ENCODE peak calls at places on chromosomes 16 and 17, in eight cellular contexts. One of them, this sample, is unnamed. For H3K36me3, the result is how much of the 10 kb centered on the place peaks cover.

GRCh38 chr16:81583893-81584705 is 139.5 kb downstream of the CMIP start:
- DNase-seq in GM06990: no peak
- DNase-seq in PC-9: no peak
- DNase-seq in Peyer's patch: peak
- DNase-seq in SK-N-SH: no peak
- DNase-seq in CD8-positive, alpha-beta T cell: no peak
- DNase-seq in CD8-positive, alpha-beta memory T cell: no peak
- DNase-seq in MM.1S: no peak
- DNase-seq in this sample: no peak

GRCh38 chr16:28554634-28555423 is 1.1 kb downstream of the SGF29 start:
- DNase-seq in GM06990: no peak
- DNase-seq in PC-9: no peak
- DNase-seq in Peyer's patch: no peak
- DNase-seq in SK-N-SH: no peak
- DNase-seq in CD8-positive, alpha-beta T cell: no peak
- DNase-seq in CD8-positive, alpha-beta memory T cell: no peak
- DNase-seq in MM.1S: peak
- DNase-seq in this sample: no peak

GRCh38 chr16:77531741-77532140 is 96.9 kb upstream of the ADAMTS18 start:
- DNase-seq in GM06990: no peak
- DNase-seq in PC-9: no peak
- DNase-seq in Peyer's patch: no peak
- DNase-seq in SK-N-SH: no peak
- DNase-seq in CD8-positive, alpha-beta T cell: no peak
- DNase-seq in CD8-positive, alpha-beta memory T cell: no peak
- DNase-seq in MM.1S: no peak
- DNase-seq in this sample: no peak

GRCh38 chr16:29815032-29815721 is 775 bp upstream of the PAGR1 start:
- DNase-seq in GM06990: no peak
- DNase-seq in PC-9: no peak
- DNase-seq in Peyer's patch: peak
- DNase-seq in SK-N-SH: no peak
- DNase-seq in CD8-positive, alpha-beta T cell: peak
- DNase-seq in CD8-positive, alpha-beta memory T cell: no peak
- DNase-seq in MM.1S: no peak
- DNase-seq in this sample: no peak

GRCh38 chr17:27471321-27472269 is 15.3 kb downstream of the KSR1 start:
- DNase-seq in GM06990: peak
- DNase-seq in PC-9: peak
- DNase-seq in Peyer's patch: no peak
- DNase-seq in SK-N-SH: no peak
- DNase-seq in CD8-positive, alpha-beta T cell: peak
- DNase-seq in CD8-positive, alpha-beta memory T cell: peak
- DNase-seq in MM.1S: peak
- DNase-seq in this sample: peak

GRCh38 chr17:6508026-6508425 is 48.3 kb downstream of the PITPNM3 start:
- DNase-seq in GM06990: no peak
- DNase-seq in PC-9: no peak
- DNase-seq in Peyer's patch: no peak
- DNase-seq in SK-N-SH: no peak
- DNase-seq in CD8-positive, alpha-beta T cell: no peak
- DNase-seq in CD8-positive, alpha-beta memory T cell: no peak
- DNase-seq in MM.1S: no peak
- DNase-seq in this sample: no peak

GRCh38 chr16:11797957-11798299 is 870 bp upstream of the ZC3H7A start:
- DNase-seq in GM06990: no peak
- DNase-seq in PC-9: no peak
- DNase-seq in Peyer's patch: no peak
- DNase-seq in SK-N-SH: peak
- DNase-seq in CD8-positive, alpha-beta T cell: no peak
- DNase-seq in CD8-positive, alpha-beta memory T cell: no peak
- DNase-seq in MM.1S: peak
- DNase-seq in this sample: peak

GRCh38 chr17:58252141-58252540 is 13.8 kb downstream of the LPO start:
- DNase-seq in GM06990: no peak
- DNase-seq in PC-9: no peak
- DNase-seq in Peyer's patch: no peak
- DNase-seq in SK-N-SH: no peak
- DNase-seq in CD8-positive, alpha-beta T cell: peak
- DNase-seq in CD8-positive, alpha-beta memory T cell: no peak
- DNase-seq in MM.1S: no peak
- DNase-seq in this sample: no peak

GRCh38 chr16:727291-727977 is 528 bp downstream of the HAGHL start:
- DNase-seq in GM06990: peak
- DNase-seq in PC-9: peak
- DNase-seq in Peyer's patch: no peak
- DNase-seq in SK-N-SH: peak
- DNase-seq in CD8-positive, alpha-beta T cell: peak
- DNase-seq in CD8-positive, alpha-beta memory T cell: no peak
- DNase-seq in MM.1S: peak
- DNase-seq in this sample: no peak

GRCh38 chr16:84115919-84116719 is 623 bp downstream of the MBTPS1 start:
- DNase-seq in GM06990: no peak
- DNase-seq in PC-9: no peak
- DNase-seq in Peyer's patch: no peak
- DNase-seq in SK-N-SH: no peak
- DNase-seq in CD8-positive, alpha-beta T cell: no peak
- DNase-seq in CD8-positive, alpha-beta memory T cell: no peak
- DNase-seq in MM.1S: peak
- DNase-seq in this sample: peak

GRCh38 chr16:77951788-77952187 is 70.6 kb upstream of the CLEC3A start:
- DNase-seq in GM06990: no peak
- DNase-seq in PC-9: no peak
- DNase-seq in Peyer's patch: no peak
- DNase-seq in SK-N-SH: peak
- DNase-seq in CD8-positive, alpha-beta T cell: no peak
- DNase-seq in CD8-positive, alpha-beta memory T cell: no peak
- DNase-seq in MM.1S: peak
- DNase-seq in this sample: no peak

GRCh38 chr17:49748791-49749190 is 15.1 kb downstream of the FAM117A start:
- DNase-seq in GM06990: peak
- DNase-seq in PC-9: no peak
- DNase-seq in Peyer's patch: no peak
- DNase-seq in SK-N-SH: no peak
- DNase-seq in CD8-positive, alpha-beta T cell: peak
- DNase-seq in CD8-positive, alpha-beta memory T cell: peak
- DNase-seq in MM.1S: peak
- DNase-seq in this sample: peak

GRCh38 chr16:70484867-70485266 is 30.5 kb downstream of the FCSK start:
- DNase-seq in GM06990: no peak
- DNase-seq in PC-9: no peak
- DNase-seq in Peyer's patch: no peak
- DNase-seq in SK-N-SH: no peak
- DNase-seq in CD8-positive, alpha-beta T cell: no peak
- DNase-seq in CD8-positive, alpha-beta memory T cell: no peak
- DNase-seq in MM.1S: no peak
- DNase-seq in this sample: no peak

GRCh38 chr17:40510328-40510648 is 8.9 kb upstream of the TNS4 start:
- DNase-seq in GM06990: no peak
- DNase-seq in PC-9: peak
- DNase-seq in Peyer's patch: peak
- DNase-seq in SK-N-SH: no peak
- DNase-seq in CD8-positive, alpha-beta T cell: no peak
- DNase-seq in CD8-positive, alpha-beta memory T cell: no peak
- DNase-seq in MM.1S: no peak
- DNase-seq in this sample: no peak

GRCh38 chr17:80034977-80035686 is 540 bp downstream of the TBC1D16 start:
- DNase-seq in GM06990: no peak
- DNase-seq in PC-9: peak
- DNase-seq in Peyer's patch: peak
- DNase-seq in SK-N-SH: no peak
- DNase-seq in CD8-positive, alpha-beta T cell: peak
- DNase-seq in CD8-positive, alpha-beta memory T cell: peak
- DNase-seq in MM.1S: no peak
- DNase-seq in this sample: peak

GRCh38 chr17:49454050-49454449 is 39.4 kb upstream of the PHB1 start:
- DNase-seq in GM06990: no peak
- DNase-seq in PC-9: no peak
- DNase-seq in Peyer's patch: no peak
- DNase-seq in SK-N-SH: no peak
- DNase-seq in CD8-positive, alpha-beta T cell: no peak
- DNase-seq in CD8-positive, alpha-beta memory T cell: no peak
- DNase-seq in MM.1S: no peak
- DNase-seq in this sample: no peak

GRCh38 chr16:20811889-20812439 is 5.6 kb downstream of the REXO5 start:
- DNase-seq in GM06990: no peak
- DNase-seq in PC-9: no peak
- DNase-seq in Peyer's patch: no peak
- DNase-seq in SK-N-SH: no peak
- DNase-seq in CD8-positive, alpha-beta T cell: no peak
- DNase-seq in CD8-positive, alpha-beta memory T cell: no peak
- DNase-seq in MM.1S: no peak
- DNase-seq in this sample: no peak
- H3K36me3 ChIP-seq in GM06990: under half
- H3K36me3 ChIP-seq in PC-9: under half
- H3K36me3 ChIP-seq in Peyer's patch: under half
- H3K36me3 ChIP-seq in SK-N-SH: under half
- H3K36me3 ChIP-seq in CD8-positive, alpha-beta T cell: under half
- H3K36me3 ChIP-seq in CD8-positive, alpha-beta memory T cell: under half
- H3K36me3 ChIP-seq in MM.1S: under half
- H3K36me3 ChIP-seq in this sample: under half

GRCh38 chr17:67347826-67348225 is 18.6 kb downstream of the PSMD12 start:
- DNase-seq in GM06990: no peak
- DNase-seq in PC-9: no peak
- DNase-seq in Peyer's patch: no peak
- DNase-seq in SK-N-SH: no peak
- DNase-seq in CD8-positive, alpha-beta T cell: no peak
- DNase-seq in CD8-positive, alpha-beta memory T cell: no peak
- DNase-seq in MM.1S: no peak
- DNase-seq in this sample: no peak

GRCh38 chr17:67353161-67353560 is 13.2 kb downstream of the PSMD12 start:
- DNase-seq in GM06990: no peak
- DNase-seq in PC-9: no peak
- DNase-seq in Peyer's patch: no peak
- DNase-seq in SK-N-SH: no peak
- DNase-seq in CD8-positive, alpha-beta T cell: no peak
- DNase-seq in CD8-positive, alpha-beta memory T cell: no peak
- DNase-seq in MM.1S: no peak
- DNase-seq in this sample: no peak

GRCh38 chr17:67353929-67354557 is 12.3 kb downstream of the PSMD12 start:
- DNase-seq in GM06990: no peak
- DNase-seq in PC-9: no peak
- DNase-seq in Peyer's patch: no peak
- DNase-seq in SK-N-SH: no peak
- DNase-seq in CD8-positive, alpha-beta T cell: no peak
- DNase-seq in CD8-positive, alpha-beta memory T cell: no peak
- DNase-seq in MM.1S: no peak
- DNase-seq in this sample: no peak

DNA sequence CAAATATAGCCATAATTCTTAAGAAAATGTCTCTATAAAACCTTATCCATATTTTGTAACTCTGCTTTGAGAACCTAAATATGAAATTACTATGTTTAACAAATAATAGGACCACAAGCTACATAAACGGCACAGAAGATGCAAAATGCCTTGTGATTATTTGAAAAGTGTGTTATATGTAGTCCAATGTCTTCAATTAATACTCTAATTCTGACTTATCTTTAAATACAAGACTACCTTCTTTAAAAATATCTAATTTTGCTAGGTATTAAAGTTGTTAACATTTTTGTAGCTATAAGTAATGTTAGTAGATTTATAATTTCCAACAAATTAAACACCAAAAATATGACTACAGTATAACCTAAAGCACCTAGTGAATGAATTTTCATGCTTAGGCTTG is 17.0 kb downstream of the PSMD12 start:
- DNase-seq in GM06990: no peak
- DNase-seq in PC-9: no peak
- DNase-seq in Peyer's patch: no peak
- DNase-seq in SK-N-SH: no peak
- DNase-seq in CD8-positive, alpha-beta T cell: no peak
- DNase-seq in CD8-positive, alpha-beta memory T cell: no peak
- DNase-seq in MM.1S: no peak
- DNase-seq in this sample: no peak
- H3K36me3 ChIP-seq in GM06990: under half
- H3K36me3 ChIP-seq in PC-9: half or more
- H3K36me3 ChIP-seq in Peyer's patch: under half
- H3K36me3 ChIP-seq in SK-N-SH: half or more
- H3K36me3 ChIP-seq in CD8-positive, alpha-beta T cell: half or more
- H3K36me3 ChIP-seq in CD8-positive, alpha-beta memory T cell: half or more
- H3K36me3 ChIP-seq in MM.1S: under half
- H3K36me3 ChIP-seq in this sample: half or more

GRCh38 chr17:68514809-68515208 is 2.6 kb downstream of the PRKAR1A start:
- DNase-seq in GM06990: no peak
- DNase-seq in PC-9: no peak
- DNase-seq in Peyer's patch: no peak
- DNase-seq in SK-N-SH: no peak
- DNase-seq in CD8-positive, alpha-beta T cell: no peak
- DNase-seq in CD8-positive, alpha-beta memory T cell: no peak
- DNase-seq in MM.1S: no peak
- DNase-seq in this sample: no peak
- H3K36me3 ChIP-seq in GM06990: under half
- H3K36me3 ChIP-seq in PC-9: under half
- H3K36me3 ChIP-seq in Peyer's patch: under half
- H3K36me3 ChIP-seq in SK-N-SH: under half
- H3K36me3 ChIP-seq in CD8-positive, alpha-beta T cell: under half
- H3K36me3 ChIP-seq in CD8-positive, alpha-beta memory T cell: under half
- H3K36me3 ChIP-seq in MM.1S: under half
- H3K36me3 ChIP-seq in this sample: under half

GRCh38 chr17:4891405-4892062 is 7.8 kb upstream of the C17orf107 start:
- DNase-seq in GM06990: no peak
- DNase-seq in PC-9: no peak
- DNase-seq in Peyer's patch: no peak
- DNase-seq in SK-N-SH: no peak
- DNase-seq in CD8-positive, alpha-beta T cell: no peak
- DNase-seq in CD8-positive, alpha-beta memory T cell: no peak
- DNase-seq in MM.1S: no peak
- DNase-seq in this sample: no peak

GRCh38 chr17:4893272-4893671 is 6.1 kb upstream of the C17orf107 start:
- DNase-seq in GM06990: no peak
- DNase-seq in PC-9: no peak
- DNase-seq in Peyer's patch: no peak
- DNase-seq in SK-N-SH: no peak
- DNase-seq in CD8-positive, alpha-beta T cell: no peak
- DNase-seq in CD8-positive, alpha-beta memory T cell: no peak
- DNase-seq in MM.1S: no peak
- DNase-seq in this sample: no peak

GRCh38 chr17:4893721-4894560 is 5.4 kb upstream of the C17orf107 start:
- DNase-seq in GM06990: no peak
- DNase-seq in PC-9: no peak
- DNase-seq in Peyer's patch: no peak
- DNase-seq in SK-N-SH: no peak
- DNase-seq in CD8-positive, alpha-beta T cell: no peak
- DNase-seq in CD8-positive, alpha-beta memory T cell: no peak
- DNase-seq in MM.1S: no peak
- DNase-seq in this sample: no peak

GRCh38 chr17:4892499-4893221 is 6.7 kb upstream of the C17orf107 start:
- DNase-seq in GM06990: no peak
- DNase-seq in PC-9: no peak
- DNase-seq in Peyer's patch: no peak
- DNase-seq in SK-N-SH: no peak
- DNase-seq in CD8-positive, alpha-beta T cell: no peak
- DNase-seq in CD8-positive, alpha-beta memory T cell: no peak
- DNase-seq in MM.1S: no peak
- DNase-seq in this sample: no peak

DNA sequence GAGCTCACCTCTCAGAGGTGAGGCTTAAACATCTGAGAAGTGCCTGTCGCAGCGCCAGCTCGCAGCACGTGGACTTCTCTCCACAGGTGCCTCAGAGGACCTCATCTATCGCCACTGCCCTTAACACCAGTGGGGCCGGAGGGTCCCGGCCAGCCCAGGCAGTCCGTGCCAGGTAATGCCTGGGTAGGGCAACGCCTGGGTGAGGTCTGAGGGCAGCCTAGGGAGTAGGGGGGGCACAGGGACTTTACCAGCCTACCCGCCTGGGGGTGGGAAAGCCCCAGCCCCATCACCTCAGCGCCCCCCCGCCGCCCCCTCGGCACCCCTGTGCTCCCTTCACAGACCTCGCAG is 7.3 kb upstream of the C17orf107 start:
- DNase-seq in GM06990: no peak
- DNase-seq in PC-9: no peak
- DNase-seq in Peyer's patch: no peak
- DNase-seq in SK-N-SH: no peak
- DNase-seq in CD8-positive, alpha-beta T cell: no peak
- DNase-seq in CD8-positive, alpha-beta memory T cell: no peak
- DNase-seq in MM.1S: no peak
- DNase-seq in this sample: no peak
- H3K36me3 ChIP-seq in GM06990: under half
- H3K36me3 ChIP-seq in PC-9: under half
- H3K36me3 ChIP-seq in Peyer's patch: under half
- H3K36me3 ChIP-seq in SK-N-SH: under half
- H3K36me3 ChIP-seq in CD8-positive, alpha-beta T cell: under half
- H3K36me3 ChIP-seq in CD8-positive, alpha-beta memory T cell: half or more
- H3K36me3 ChIP-seq in MM.1S: under half
- H3K36me3 ChIP-seq in this sample: half or more